ENCODE peak calls at places on chromosomes 5 and 9, in six cellular contexts. One of them, this sample, is unnamed.

GRCh38 chr9:134396825-134397224 is 70.6 kb downstream of the RXRA start:
- DNase-seq in colonic mucosa: no peak
- DNase-seq in tibial nerve: no peak
- DNase-seq in upper lobe of left lung: no peak
- DNase-seq in adipocyte: no peak
- DNase-seq in CD4-positive, alpha-beta memory T cell: peak; percentile 48
- DNase-seq in this sample: no peak

GRCh38 chr5:33601881-33602280 is 161.1 kb downstream of the TARS1 start:
- DNase-seq in colonic mucosa: no peak
- DNase-seq in tibial nerve: no peak
- DNase-seq in upper lobe of left lung: no peak
- DNase-seq in adipocyte: peak; percentile 22
- DNase-seq in CD4-positive, alpha-beta memory T cell: no peak
- DNase-seq in this sample: no peak

GRCh38 chr9:117616436-117616835 is 87.8 kb upstream of the TLR4 start:
- DNase-seq in colonic mucosa: no peak
- DNase-seq in tibial nerve: no peak
- DNase-seq in upper lobe of left lung: no peak
- DNase-seq in adipocyte: no peak
- DNase-seq in CD4-positive, alpha-beta memory T cell: no peak
- DNase-seq in this sample: no peak

GRCh38 chr9:93567271-93567959 is 9.0 kb upstream of the PHF2 start:
- DNase-seq in colonic mucosa: no peak
- DNase-seq in tibial nerve: no peak
- DNase-seq in upper lobe of left lung: no peak
- DNase-seq in adipocyte: no peak
- DNase-seq in CD4-positive, alpha-beta memory T cell: no peak
- DNase-seq in this sample: no peak

GRCh38 chr5:172904643-172905345 is 54.4 kb upstream of the RPL26L1 start:
- DNase-seq in colonic mucosa: peak; percentile 90
- DNase-seq in tibial nerve: peak; percentile 54
- DNase-seq in upper lobe of left lung: peak; percentile 89
- DNase-seq in adipocyte: peak; percentile 61
- DNase-seq in CD4-positive, alpha-beta memory T cell: no peak
- DNase-seq in this sample: peak; percentile 98

GRCh38 chr5:14380712-14381111 is 200.9 kb upstream of the OTULINL start:
- DNase-seq in colonic mucosa: no peak
- DNase-seq in tibial nerve: no peak
- DNase-seq in upper lobe of left lung: no peak
- DNase-seq in adipocyte: peak; percentile 18
- DNase-seq in CD4-positive, alpha-beta memory T cell: no peak
- DNase-seq in this sample: no peak

GRCh38 chr9:69885931-69886330 is 65.3 kb downstream of the CFAP95 start:
- DNase-seq in colonic mucosa: no peak
- DNase-seq in tibial nerve: no peak
- DNase-seq in upper lobe of left lung: no peak
- DNase-seq in adipocyte: no peak
- DNase-seq in CD4-positive, alpha-beta memory T cell: no peak
- DNase-seq in this sample: no peak

GRCh38 chr9:106936680-106937079 is 73.7 kb downstream of the ZNF462 start:
- DNase-seq in colonic mucosa: no peak
- DNase-seq in tibial nerve: no peak
- DNase-seq in upper lobe of left lung: no peak
- DNase-seq in adipocyte: no peak
- DNase-seq in CD4-positive, alpha-beta memory T cell: no peak
- DNase-seq in this sample: no peak

GRCh38 chr5:38404667-38405276 is 146.4 kb downstream of the EGFLAM start:
- DNase-seq in colonic mucosa: no peak
- DNase-seq in tibial nerve: no peak
- DNase-seq in upper lobe of left lung: no peak
- DNase-seq in adipocyte: no peak
- DNase-seq in CD4-positive, alpha-beta memory T cell: no peak
- DNase-seq in this sample: peak; percentile 59

GRCh38 chr9:107504585-107505455 is 15.3 kb upstream of the KLF4 start:
- DNase-seq in colonic mucosa: peak; percentile 70
- DNase-seq in tibial nerve: no peak
- DNase-seq in upper lobe of left lung: peak; percentile 59
- DNase-seq in adipocyte: peak; percentile 92
- DNase-seq in CD4-positive, alpha-beta memory T cell: no peak
- DNase-seq in this sample: peak; percentile 38

GRCh38 chr5:12985142-12985541 is 959.3 kb downstream of the DNAH5 start:
- DNase-seq in colonic mucosa: no peak
- DNase-seq in tibial nerve: no peak
- DNase-seq in upper lobe of left lung: no peak
- DNase-seq in adipocyte: no peak
- DNase-seq in CD4-positive, alpha-beta memory T cell: no peak
- DNase-seq in this sample: no peak

GRCh38 chr9:135926402-135927194 is 19.3 kb upstream of the CAMSAP1 start:
- DNase-seq in colonic mucosa: no peak
- DNase-seq in tibial nerve: no peak
- DNase-seq in upper lobe of left lung: peak; percentile 71
- DNase-seq in adipocyte: peak; percentile 56
- DNase-seq in CD4-positive, alpha-beta memory T cell: no peak
- DNase-seq in this sample: no peak

GRCh38 chr5:91058575-91058974 is 324.5 kb downstream of the ARRDC3 start:
- DNase-seq in colonic mucosa: peak; percentile 68
- DNase-seq in tibial nerve: no peak
- DNase-seq in upper lobe of left lung: peak; percentile 57
- DNase-seq in adipocyte: no peak
- DNase-seq in CD4-positive, alpha-beta memory T cell: no peak
- DNase-seq in this sample: no peak

GRCh38 chr9:92665836-92666235 is 4.1 kb downstream of the IPPK start:
- DNase-seq in colonic mucosa: no peak
- DNase-seq in tibial nerve: no peak
- DNase-seq in upper lobe of left lung: peak; percentile 2
- DNase-seq in adipocyte: no peak
- DNase-seq in CD4-positive, alpha-beta memory T cell: no peak
- DNase-seq in this sample: no peak

GRCh38 chr9:94867281-94867841 is 140.9 kb downstream of the AOPEP start:
- DNase-seq in colonic mucosa: peak; percentile 66
- DNase-seq in tibial nerve: peak; percentile 44
- DNase-seq in upper lobe of left lung: peak; percentile 89
- DNase-seq in adipocyte: peak; percentile 86
- DNase-seq in CD4-positive, alpha-beta memory T cell: no peak
- DNase-seq in this sample: peak; percentile 85

GRCh38 chr9:20625003-20625349 is 2.7 kb upstream of the MLLT3 start:
- DNase-seq in colonic mucosa: no peak
- DNase-seq in tibial nerve: no peak
- DNase-seq in upper lobe of left lung: no peak
- DNase-seq in adipocyte: no peak
- DNase-seq in CD4-positive, alpha-beta memory T cell: no peak
- DNase-seq in this sample: no peak

GRCh38 chr9:131613346-131613745 is 68.0 kb downstream of the PRRT1B start:
- DNase-seq in colonic mucosa: no peak
- DNase-seq in tibial nerve: no peak
- DNase-seq in upper lobe of left lung: no peak
- DNase-seq in adipocyte: no peak
- DNase-seq in CD4-positive, alpha-beta memory T cell: no peak
- DNase-seq in this sample: no peak

GRCh38 chr9:131612851-131613250 is 67.5 kb downstream of the PRRT1B start:
- DNase-seq in colonic mucosa: no peak
- DNase-seq in tibial nerve: no peak
- DNase-seq in upper lobe of left lung: no peak
- DNase-seq in adipocyte: no peak
- DNase-seq in CD4-positive, alpha-beta memory T cell: no peak
- DNase-seq in this sample: no peak

GRCh38 chr9:131609116-131609830 is 64.0 kb downstream of the PRRT1B start:
- DNase-seq in colonic mucosa: no peak
- DNase-seq in tibial nerve: peak; percentile 61
- DNase-seq in upper lobe of left lung: no peak
- DNase-seq in adipocyte: peak; percentile 84
- DNase-seq in CD4-positive, alpha-beta memory T cell: no peak
- DNase-seq in this sample: peak; percentile 65

GRCh38 chr9:131610231-131610761 is 65.0 kb downstream of the PRRT1B start:
- DNase-seq in colonic mucosa: no peak
- DNase-seq in tibial nerve: peak; percentile 47
- DNase-seq in upper lobe of left lung: no peak
- DNase-seq in adipocyte: no peak
- DNase-seq in CD4-positive, alpha-beta memory T cell: no peak
- DNase-seq in this sample: no peak

GRCh38 chr9:131611586-131611985 is 66.3 kb downstream of the PRRT1B start:
- DNase-seq in colonic mucosa: no peak
- DNase-seq in tibial nerve: no peak
- DNase-seq in upper lobe of left lung: no peak
- DNase-seq in adipocyte: no peak
- DNase-seq in CD4-positive, alpha-beta memory T cell: no peak
- DNase-seq in this sample: no peak
- H3K4me1 ChIP-seq in colonic mucosa: no peaks in the 10 kb centered on the region
- H3K4me1 ChIP-seq in tibial nerve: peaks cover 40% of the 10 kb centered on the region
- H3K4me1 ChIP-seq in upper lobe of left lung: peaks cover 24% of the 10 kb centered on the region
- H3K4me1 ChIP-seq in adipocyte: peaks cover 39% of the 10 kb centered on the region
- H3K4me1 ChIP-seq in CD4-positive, alpha-beta memory T cell: no peaks in the 10 kb centered on the region
- H3K4me1 ChIP-seq in this sample: peaks cover 36% of the 10 kb centered on the region

GRCh38 chr5:43728581-43728980 is 125.6 kb downstream of the NNT start:
- DNase-seq in colonic mucosa: no peak
- DNase-seq in tibial nerve: no peak
- DNase-seq in upper lobe of left lung: no peak
- DNase-seq in adipocyte: no peak
- DNase-seq in CD4-positive, alpha-beta memory T cell: no peak
- DNase-seq in this sample: no peak

GRCh38 chr5:43729846-43730478 is 127.0 kb downstream of the NNT start:
- DNase-seq in colonic mucosa: no peak
- DNase-seq in tibial nerve: no peak
- DNase-seq in upper lobe of left lung: no peak
- DNase-seq in adipocyte: peak; percentile 73
- DNase-seq in CD4-positive, alpha-beta memory T cell: no peak
- DNase-seq in this sample: no peak

GRCh38 chr5:43730832-43731342 is 127.9 kb downstream of the NNT start:
- DNase-seq in colonic mucosa: no peak
- DNase-seq in tibial nerve: no peak
- DNase-seq in upper lobe of left lung: no peak
- DNase-seq in adipocyte: no peak
- DNase-seq in CD4-positive, alpha-beta memory T cell: no peak
- DNase-seq in this sample: no peak

DNA sequence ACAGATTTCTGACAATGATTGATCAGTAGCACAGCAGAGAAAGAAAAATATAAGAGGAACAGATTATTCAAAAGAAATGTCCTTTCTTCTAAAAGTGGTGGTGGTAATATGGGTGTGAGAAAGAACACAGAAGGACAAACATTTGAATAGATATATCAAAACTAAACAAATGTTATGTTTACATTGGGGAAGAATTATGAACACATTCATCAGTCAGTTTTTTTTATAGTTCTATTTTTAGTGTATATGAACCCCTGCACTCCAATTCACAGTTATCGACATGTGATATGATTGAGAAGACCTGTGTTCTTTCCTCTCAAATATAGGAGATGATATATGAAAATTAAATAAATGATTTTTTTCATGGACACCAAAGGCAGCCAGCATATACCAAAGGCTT is 128.6 kb downstream of the NNT start:
- DNase-seq in colonic mucosa: no peak
- DNase-seq in tibial nerve: no peak
- DNase-seq in upper lobe of left lung: no peak
- DNase-seq in adipocyte: no peak
- DNase-seq in CD4-positive, alpha-beta memory T cell: no peak
- DNase-seq in this sample: no peak
- H3K4me1 ChIP-seq in colonic mucosa: no peaks in the 10 kb centered on the region
- H3K4me1 ChIP-seq in tibial nerve: peaks cover 10% of the 10 kb centered on the region
- H3K4me1 ChIP-seq in upper lobe of left lung: no peaks in the 10 kb centered on the region
- H3K4me1 ChIP-seq in adipocyte: peaks cover 10% of the 10 kb centered on the region
- H3K4me1 ChIP-seq in CD4-positive, alpha-beta memory T cell: no peaks in the 10 kb centered on the region
- H3K4me1 ChIP-seq in this sample: peaks cover 16% of the 10 kb centered on the region

DNA sequence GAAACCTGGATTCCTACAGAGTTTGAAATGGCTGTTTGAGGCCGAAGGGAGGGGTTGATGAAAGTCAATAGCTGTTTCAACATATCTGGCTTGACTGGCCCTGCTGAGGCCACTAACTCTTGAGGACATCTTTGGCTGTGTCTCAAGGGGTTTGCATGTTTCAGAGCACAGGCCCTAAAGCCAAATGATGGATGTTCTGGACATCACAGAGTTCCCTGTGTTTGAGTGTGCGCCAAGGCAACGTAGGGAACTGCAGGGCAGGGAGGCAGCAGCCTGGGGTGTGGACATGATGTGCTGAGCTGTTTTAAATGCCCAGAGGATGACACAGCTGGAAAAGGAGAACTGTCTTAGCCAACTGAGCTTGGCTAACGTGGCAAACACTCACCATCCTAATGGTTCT is 89.6 kb downstream of the RAPGEF1 start:
- DNase-seq in colonic mucosa: no peak
- DNase-seq in tibial nerve: peak; percentile 35
- DNase-seq in upper lobe of left lung: peak; percentile 76
- DNase-seq in adipocyte: peak; percentile 70
- DNase-seq in CD4-positive, alpha-beta memory T cell: no peak
- DNase-seq in this sample: no peak
- H3K4me1 ChIP-seq in colonic mucosa: no peaks in the 10 kb centered on the region
- H3K4me1 ChIP-seq in tibial nerve: peaks cover 33% of the 10 kb centered on the region
- H3K4me1 ChIP-seq in upper lobe of left lung: peaks cover 19% of the 10 kb centered on the region
- H3K4me1 ChIP-seq in adipocyte: peaks cover 34% of the 10 kb centered on the region
- H3K4me1 ChIP-seq in CD4-positive, alpha-beta memory T cell: peaks cover 38% of the 10 kb centered on the region
- H3K4me1 ChIP-seq in this sample: peaks cover 31% of the 10 kb centered on the region

GRCh38 chr5:79507251-79508205 is 6.4 kb downstream of the HOMER1 start:
- DNase-seq in colonic mucosa: no peak
- DNase-seq in tibial nerve: no peak
- DNase-seq in upper lobe of left lung: no peak
- DNase-seq in adipocyte: no peak
- DNase-seq in CD4-positive, alpha-beta memory T cell: no peak
- DNase-seq in this sample: no peak
- H3K4me1 ChIP-seq in colonic mucosa: no peaks in the 10 kb centered on the region
- H3K4me1 ChIP-seq in tibial nerve: peaks cover 14% of the 10 kb centered on the region
- H3K4me1 ChIP-seq in upper lobe of left lung: peaks cover under 1% of the 10 kb centered on the region
- H3K4me1 ChIP-seq in adipocyte: peaks cover 24% of the 10 kb centered on the region
- H3K4me1 ChIP-seq in CD4-positive, alpha-beta memory T cell: peaks cover under 1% of the 10 kb centered on the region
- H3K4me1 ChIP-seq in this sample: no peaks in the 10 kb centered on the region

DNA sequence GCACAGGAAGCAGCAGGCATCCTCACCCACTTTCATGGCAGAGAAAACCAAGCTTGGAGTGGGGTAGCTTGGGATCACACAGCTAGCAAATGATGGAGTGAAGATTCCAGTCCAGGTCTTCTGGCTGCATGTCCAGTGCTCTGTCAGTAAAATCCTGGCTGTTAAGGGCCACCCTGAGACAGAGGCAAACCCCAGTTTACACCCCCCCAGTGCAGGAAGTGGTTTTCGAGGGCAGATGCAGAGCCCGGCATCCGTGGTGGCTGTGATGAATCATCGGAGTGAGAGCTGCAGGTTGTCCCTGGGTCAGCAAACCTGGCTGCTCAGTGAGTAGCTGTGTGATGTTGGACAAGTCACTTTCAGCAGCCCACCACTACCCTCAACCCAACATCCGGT is 115.3 kb downstream of the RGS3 start:
- DNase-seq in colonic mucosa: peak; percentile 67
- DNase-seq in tibial nerve: no peak
- DNase-seq in upper lobe of left lung: peak; percentile 93
- DNase-seq in adipocyte: peak; percentile 85
- DNase-seq in CD4-positive, alpha-beta memory T cell: peak; percentile 72
- DNase-seq in this sample: peak; percentile 71
- H3K4me1 ChIP-seq in colonic mucosa: peaks cover 32% of the 10 kb centered on the region
- H3K4me1 ChIP-seq in tibial nerve: peaks cover 62% of the 10 kb centered on the region
- H3K4me1 ChIP-seq in upper lobe of left lung: peaks cover 74% of the 10 kb centered on the region
- H3K4me1 ChIP-seq in adipocyte: peaks cover 47% of the 10 kb centered on the region
- H3K4me1 ChIP-seq in CD4-positive, alpha-beta memory T cell: peaks cover 65% of the 10 kb centered on the region
- H3K4me1 ChIP-seq in this sample: peaks cover 82% of the 10 kb centered on the region

This sample was measured in body of pancreas.